ENCODE peak calls at places on chromosomes 3 and 15, in seven cellular contexts. K is NB4, R is WTC11, B is NCI-H2081, N is cardiac fibroblast, E is HCT116, P is nephron progenitor cell. G is an unnamed sample.

GRCh38 chr15:60729850-60730458 is 251.0 kb upstream of the ICE2 start:
- DNase-seq in K (no peak), B (no peak), R (no peak), N (no peak), E (no peak), P (no peak), G (no peak)

GRCh38 chr15:49741721-49742120 is 120.9 kb downstream of the DTWD1 start:
- DNase-seq in R (no peak), N (no peak), K (no peak), E (no peak), B (peak), P (no peak), G (no peak)

GRCh38 chr15:42590619-42591237 is 15.3 kb downstream of the STARD9 start:
- DNase-seq in E (no peak), P (no peak), N (no peak), K (no peak), B (no peak), R (no peak), G (no peak)

GRCh38 chr15:65329298-65329990 is 25.0 kb downstream of the RNU5B-1 start:
- DNase-seq in R (no peak), B (no peak), E (no peak), K (no peak), N (no peak), P (no peak), G (no peak)

GRCh38 chr3:31370093-31370666 is 162.5 kb upstream of the STT3B start:
- DNase-seq in B (no peak), R (no peak), E (no peak), P (no peak), N (no peak), K (no peak), G (no peak)

GRCh38 chr3:38637906-38638305 is 11.6 kb downstream of the SCN5A start:
- DNase-seq in R (no peak), E (no peak), K (no peak), N (no peak), P (no peak), B (no peak), G (no peak)

GRCh38 chr15:74242296-74242929 is 6.3 kb downstream of the CCDC33 start:
- DNase-seq in N (peak), K (no peak), P (no peak), R (no peak), B (no peak), E (peak), G (no peak)

GRCh38 chr3:98901032-98901464 is 447 bp downstream of the DCBLD2 start:
- DNase-seq in B (no peak), R (peak), E (no peak), N (peak), P (peak), K (peak), G (no peak)

GRCh38 chr3:115341208-115341607 is 194.1 kb upstream of the ZBTB20 start:
- DNase-seq in B (no peak), N (peak), K (peak), E (peak), P (no peak), R (no peak), G (no peak)

GRCh38 chr3:140247775-140248174 is 312.8 kb downstream of the CLSTN2 start:
- DNase-seq in E (no peak), R (no peak), B (no peak), K (no peak), P (no peak), N (no peak), G (no peak)

GRCh38 chr3:25507811-25508210 is 79.7 kb downstream of the RARB start:
- DNase-seq in R (no peak), P (no peak), K (no peak), B (no peak), E (no peak), N (no peak), G (no peak)

GRCh38 chr15:31200735-31201151 is 99.2 kb upstream of the TRPM1 start:
- DNase-seq in K (peak), P (peak), N (peak), R (peak), E (no peak), B (no peak), G (no peak)